ENCODE peak calls at places on chromosomes 13 and 19, in five cellular contexts. K is thoracic aorta, B is NCI-H146, V is NB4, U is heart right ventricle. N is an unnamed sample.

GRCh38 chr13:45194081-45194939 is 6.5 kb downstream of the KCTD4 start:
- DNase-seq in K (no peak), B (no peak), V (no peak), U (peak; percentile 23), N (peak; percentile 40)

GRCh38 chr13:99103536-99103935 is 97.1 kb upstream of the UBAC2 start:
- DNase-seq in U (no peak), V (no peak), B (peak; percentile 93), K (no peak), N (no peak)

GRCh38 chr13:98813993-98814392 is 61.5 kb upstream of the SLC15A1 start:
- DNase-seq in U (no peak), V (no peak), K (no peak), B (no peak), N (no peak)

GRCh38 chr13:39516140-39516539 is 86.9 kb downstream of the LHFPL6 start:
- DNase-seq in K (no peak), B (peak; percentile 64), U (no peak), V (no peak), N (no peak)

GRCh38 chr13:24251525-24251924 is 57.9 kb upstream of the C1QTNF9 start:
- DNase-seq in V (no peak), U (no peak), B (no peak), K (no peak), N (no peak)

GRCh38 chr13:32669030-32669646 is 82.9 kb downstream of the PDS5B start:
- DNase-seq in V (peak; percentile 72), U (no peak), B (peak; percentile 63), K (no peak), N (no peak)

GRCh38 chr19:1447944-1448343 is 2.0 kb upstream of the APC2 start:
- DNase-seq in V (no peak), U (no peak), K (no peak), B (no peak), N (no peak)

GRCh38 chr13:72403396-72404010 is 323.9 kb downstream of the MZT1 start:
- DNase-seq in V (no peak), B (no peak), K (no peak), U (no peak), N (no peak)

GRCh38 chr13:43648733-43649132 is 138.0 kb downstream of the ENOX1 start:
- DNase-seq in K (no peak), B (no peak), U (no peak), V (no peak), N (no peak)

GRCh38 chr13:37534181-37534580 is 64.4 kb downstream of the POSTN start:
- DNase-seq in U (no peak), V (no peak), K (no peak), B (no peak), N (no peak)

GRCh38 chr19:944663-945241 is 18.9 kb downstream of the ARID3A start:
- DNase-seq in U (no peak), K (no peak), V (no peak), B (no peak), N (no peak)

GRCh38 chr19:45952691-45953505 is 20.8 kb downstream of the NOVA2 start:
- DNase-seq in V (peak; percentile 83), U (peak; percentile 62), K (no peak), B (peak; percentile 98), N (no peak)